ENCODE peak calls at places on chromosomes 7 and 10, in nine cellular contexts. One of them, this sample, is unnamed.

GRCh38 chr10:18743926-18744325 is 84.7 kb downstream of the ARL5B start:
- DNase-seq in astrocyte of the spinal cord: no peak
- DNase-seq in endothelial cell of umbilical vein: no peak
- DNase-seq in activated CD8-positive, alpha-beta T cell treated with anti-CD3 and anti-CD28 coated beads for 36 hours: no peak
- DNase-seq in psoas muscle: no peak
- DNase-seq in NCI-H226: no peak
- DNase-seq in Daoy: no peak
- DNase-seq in EH: no peak
- DNase-seq in NB4: no peak
- DNase-seq in this sample: no peak

GRCh38 chr7:22726345-22726848 is 603 bp upstream of the IL6 start:
- DNase-seq in astrocyte of the spinal cord: peak
- DNase-seq in endothelial cell of umbilical vein: peak
- DNase-seq in activated CD8-positive, alpha-beta T cell treated with anti-CD3 and anti-CD28 coated beads for 36 hours: peak
- DNase-seq in psoas muscle: peak
- DNase-seq in NCI-H226: peak
- DNase-seq in Daoy: peak
- DNase-seq in EH: peak
- DNase-seq in NB4: peak
- DNase-seq in this sample: peak

GRCh38 chr7:19146699-19147098 is 1.5 kb upstream of the FERD3L start:
- DNase-seq in astrocyte of the spinal cord: peak
- DNase-seq in endothelial cell of umbilical vein: peak
- DNase-seq in activated CD8-positive, alpha-beta T cell treated with anti-CD3 and anti-CD28 coated beads for 36 hours: no peak
- DNase-seq in psoas muscle: no peak
- DNase-seq in NCI-H226: peak
- DNase-seq in Daoy: peak
- DNase-seq in EH: peak
- DNase-seq in NB4: peak
- DNase-seq in this sample: no peak

GRCh38 chr10:100803908-100804307 is 58.5 kb downstream of the PAX2 start:
- DNase-seq in astrocyte of the spinal cord: no peak
- DNase-seq in endothelial cell of umbilical vein: no peak
- DNase-seq in activated CD8-positive, alpha-beta T cell treated with anti-CD3 and anti-CD28 coated beads for 36 hours: no peak
- DNase-seq in psoas muscle: no peak
- DNase-seq in NCI-H226: no peak
- DNase-seq in Daoy: no peak
- DNase-seq in EH: no peak
- DNase-seq in NB4: no peak
- DNase-seq in this sample: no peak

GRCh38 chr7:152894295-152895170 is 135.0 kb downstream of the ACTR3B start:
- DNase-seq in astrocyte of the spinal cord: no peak
- DNase-seq in endothelial cell of umbilical vein: no peak
- DNase-seq in activated CD8-positive, alpha-beta T cell treated with anti-CD3 and anti-CD28 coated beads for 36 hours: peak
- DNase-seq in psoas muscle: no peak
- DNase-seq in NCI-H226: no peak
- DNase-seq in Daoy: peak
- DNase-seq in EH: no peak
- DNase-seq in NB4: peak
- DNase-seq in this sample: peak

GRCh38 chr7:150383710-150384397 is 4.7 kb downstream of the ZNF775 start:
- DNase-seq in astrocyte of the spinal cord: no peak
- DNase-seq in endothelial cell of umbilical vein: no peak
- DNase-seq in activated CD8-positive, alpha-beta T cell treated with anti-CD3 and anti-CD28 coated beads for 36 hours: no peak
- DNase-seq in psoas muscle: no peak
- DNase-seq in NCI-H226: no peak
- DNase-seq in Daoy: no peak
- DNase-seq in EH: no peak
- DNase-seq in NB4: peak
- DNase-seq in this sample: no peak

GRCh38 chr7:39321909-39322498 is 244.2 kb upstream of the YAE1 start:
- DNase-seq in astrocyte of the spinal cord: no peak
- DNase-seq in endothelial cell of umbilical vein: no peak
- DNase-seq in activated CD8-positive, alpha-beta T cell treated with anti-CD3 and anti-CD28 coated beads for 36 hours: no peak
- DNase-seq in psoas muscle: no peak
- DNase-seq in NCI-H226: no peak
- DNase-seq in Daoy: no peak
- DNase-seq in EH: no peak
- DNase-seq in NB4: no peak
- DNase-seq in this sample: no peak

GRCh38 chr10:101961591-101962498 is 94.1 kb downstream of the ARMH3 start:
- DNase-seq in astrocyte of the spinal cord: no peak
- DNase-seq in endothelial cell of umbilical vein: no peak
- DNase-seq in activated CD8-positive, alpha-beta T cell treated with anti-CD3 and anti-CD28 coated beads for 36 hours: no peak
- DNase-seq in psoas muscle: peak
- DNase-seq in NCI-H226: peak
- DNase-seq in Daoy: peak
- DNase-seq in EH: peak
- DNase-seq in NB4: no peak
- DNase-seq in this sample: no peak

GRCh38 chr7:102146122-102146521 is 140.5 kb upstream of the SH2B2 start:
- DNase-seq in astrocyte of the spinal cord: no peak
- DNase-seq in endothelial cell of umbilical vein: no peak
- DNase-seq in activated CD8-positive, alpha-beta T cell treated with anti-CD3 and anti-CD28 coated beads for 36 hours: no peak
- DNase-seq in psoas muscle: peak
- DNase-seq in NCI-H226: no peak
- DNase-seq in Daoy: no peak
- DNase-seq in EH: no peak
- DNase-seq in NB4: no peak
- DNase-seq in this sample: no peak

GRCh38 chr7:155721056-155721455 is 76.6 kb downstream of the RBM33 start:
- DNase-seq in astrocyte of the spinal cord: no peak
- DNase-seq in endothelial cell of umbilical vein: no peak
- DNase-seq in activated CD8-positive, alpha-beta T cell treated with anti-CD3 and anti-CD28 coated beads for 36 hours: no peak
- DNase-seq in psoas muscle: no peak
- DNase-seq in NCI-H226: no peak
- DNase-seq in Daoy: no peak
- DNase-seq in EH: no peak
- DNase-seq in NB4: no peak
- DNase-seq in this sample: no peak

GRCh38 chr7:117777335-117778150 is 95.7 kb downstream of the CTTNBP2 start:
- DNase-seq in astrocyte of the spinal cord: peak
- DNase-seq in endothelial cell of umbilical vein: no peak
- DNase-seq in activated CD8-positive, alpha-beta T cell treated with anti-CD3 and anti-CD28 coated beads for 36 hours: no peak
- DNase-seq in psoas muscle: no peak
- DNase-seq in NCI-H226: peak
- DNase-seq in Daoy: no peak
- DNase-seq in EH: no peak
- DNase-seq in NB4: no peak
- DNase-seq in this sample: no peak

GRCh38 chr7:106026101-106026500 is 63.0 kb downstream of the CDHR3 start:
- DNase-seq in astrocyte of the spinal cord: no peak
- DNase-seq in endothelial cell of umbilical vein: no peak
- DNase-seq in activated CD8-positive, alpha-beta T cell treated with anti-CD3 and anti-CD28 coated beads for 36 hours: no peak
- DNase-seq in psoas muscle: no peak
- DNase-seq in NCI-H226: no peak
- DNase-seq in Daoy: no peak
- DNase-seq in EH: no peak
- DNase-seq in NB4: no peak
- DNase-seq in this sample: no peak

GRCh38 chr10:12181065-12181775 is 14.5 kb downstream of the NUDT5 start:
- DNase-seq in astrocyte of the spinal cord: peak
- DNase-seq in endothelial cell of umbilical vein: no peak
- DNase-seq in activated CD8-positive, alpha-beta T cell treated with anti-CD3 and anti-CD28 coated beads for 36 hours: peak
- DNase-seq in psoas muscle: no peak
- DNase-seq in NCI-H226: peak
- DNase-seq in Daoy: peak
- DNase-seq in EH: no peak
- DNase-seq in NB4: peak
- DNase-seq in this sample: no peak

GRCh38 chr7:121334376-121334775 is 5.6 kb downstream of the WNT16 start:
- DNase-seq in astrocyte of the spinal cord: no peak
- DNase-seq in endothelial cell of umbilical vein: no peak
- DNase-seq in activated CD8-positive, alpha-beta T cell treated with anti-CD3 and anti-CD28 coated beads for 36 hours: no peak
- DNase-seq in psoas muscle: no peak
- DNase-seq in NCI-H226: no peak
- DNase-seq in Daoy: no peak
- DNase-seq in EH: no peak
- DNase-seq in NB4: no peak
- DNase-seq in this sample: no peak

GRCh38 chr10:116538461-116538860 is 7.3 kb upstream of the PNLIP start:
- DNase-seq in astrocyte of the spinal cord: peak
- DNase-seq in endothelial cell of umbilical vein: no peak
- DNase-seq in activated CD8-positive, alpha-beta T cell treated with anti-CD3 and anti-CD28 coated beads for 36 hours: no peak
- DNase-seq in psoas muscle: no peak
- DNase-seq in NCI-H226: peak
- DNase-seq in Daoy: peak
- DNase-seq in EH: no peak
- DNase-seq in NB4: no peak
- DNase-seq in this sample: no peak

GRCh38 chr7:137920637-137921473 is 74.1 kb upstream of the DGKI start:
- DNase-seq in astrocyte of the spinal cord: no peak
- DNase-seq in endothelial cell of umbilical vein: peak
- DNase-seq in activated CD8-positive, alpha-beta T cell treated with anti-CD3 and anti-CD28 coated beads for 36 hours: no peak
- DNase-seq in psoas muscle: no peak
- DNase-seq in NCI-H226: no peak
- DNase-seq in Daoy: no peak
- DNase-seq in EH: peak
- DNase-seq in NB4: no peak
- DNase-seq in this sample: no peak

GRCh38 chr10:130127612-130128607 is 8.3 kb upstream of the GLRX3 start:
- DNase-seq in astrocyte of the spinal cord: peak
- DNase-seq in endothelial cell of umbilical vein: peak
- DNase-seq in activated CD8-positive, alpha-beta T cell treated with anti-CD3 and anti-CD28 coated beads for 36 hours: peak
- DNase-seq in psoas muscle: no peak
- DNase-seq in NCI-H226: peak
- DNase-seq in Daoy: peak
- DNase-seq in EH: peak
- DNase-seq in NB4: peak
- DNase-seq in this sample: peak

GRCh38 chr7:45143616-45144015 is 14.0 kb upstream of the RAMP3 start:
- DNase-seq in astrocyte of the spinal cord: no peak
- DNase-seq in endothelial cell of umbilical vein: no peak
- DNase-seq in activated CD8-positive, alpha-beta T cell treated with anti-CD3 and anti-CD28 coated beads for 36 hours: no peak
- DNase-seq in psoas muscle: no peak
- DNase-seq in NCI-H226: peak
- DNase-seq in Daoy: peak
- DNase-seq in EH: peak
- DNase-seq in NB4: no peak
- DNase-seq in this sample: no peak

GRCh38 chr10:9824546-9825164 is 1193.0 kb upstream of the CELF2 start:
- DNase-seq in astrocyte of the spinal cord: no peak
- DNase-seq in endothelial cell of umbilical vein: no peak
- DNase-seq in activated CD8-positive, alpha-beta T cell treated with anti-CD3 and anti-CD28 coated beads for 36 hours: no peak
- DNase-seq in psoas muscle: no peak
- DNase-seq in NCI-H226: no peak
- DNase-seq in Daoy: no peak
- DNase-seq in EH: no peak
- DNase-seq in NB4: peak
- DNase-seq in this sample: no peak

GRCh38 chr10:132477398-132478340 is 59.9 kb upstream of the INPP5A start:
- DNase-seq in astrocyte of the spinal cord: no peak
- DNase-seq in endothelial cell of umbilical vein: no peak
- DNase-seq in activated CD8-positive, alpha-beta T cell treated with anti-CD3 and anti-CD28 coated beads for 36 hours: no peak
- DNase-seq in psoas muscle: peak
- DNase-seq in NCI-H226: no peak
- DNase-seq in Daoy: no peak
- DNase-seq in EH: no peak
- DNase-seq in NB4: no peak
- DNase-seq in this sample: no peak

GRCh38 chr10:71068811-71069411 is 143.5 kb upstream of the UNC5B start:
- DNase-seq in astrocyte of the spinal cord: peak
- DNase-seq in endothelial cell of umbilical vein: peak
- DNase-seq in activated CD8-positive, alpha-beta T cell treated with anti-CD3 and anti-CD28 coated beads for 36 hours: no peak
- DNase-seq in psoas muscle: peak
- DNase-seq in NCI-H226: peak
- DNase-seq in Daoy: peak
- DNase-seq in EH: peak
- DNase-seq in NB4: no peak
- DNase-seq in this sample: no peak

GRCh38 chr7:156004265-156005201 is 192.3 kb upstream of the SHH start:
- DNase-seq in astrocyte of the spinal cord: no peak
- DNase-seq in endothelial cell of umbilical vein: no peak
- DNase-seq in activated CD8-positive, alpha-beta T cell treated with anti-CD3 and anti-CD28 coated beads for 36 hours: no peak
- DNase-seq in psoas muscle: no peak
- DNase-seq in NCI-H226: no peak
- DNase-seq in Daoy: no peak
- DNase-seq in EH: no peak
- DNase-seq in NB4: no peak
- DNase-seq in this sample: no peak

GRCh38 chr10:88999629-89000028 is 9.0 kb downstream of the FAS start:
- DNase-seq in astrocyte of the spinal cord: no peak
- DNase-seq in endothelial cell of umbilical vein: no peak
- DNase-seq in activated CD8-positive, alpha-beta T cell treated with anti-CD3 and anti-CD28 coated beads for 36 hours: no peak
- DNase-seq in psoas muscle: no peak
- DNase-seq in NCI-H226: peak
- DNase-seq in Daoy: no peak
- DNase-seq in EH: peak
- DNase-seq in NB4: no peak
- DNase-seq in this sample: no peak

GRCh38 chr7:155380986-155381851 is 76.7 kb upstream of the EN2 start:
- DNase-seq in astrocyte of the spinal cord: no peak
- DNase-seq in endothelial cell of umbilical vein: no peak
- DNase-seq in activated CD8-positive, alpha-beta T cell treated with anti-CD3 and anti-CD28 coated beads for 36 hours: no peak
- DNase-seq in psoas muscle: no peak
- DNase-seq in NCI-H226: no peak
- DNase-seq in Daoy: no peak
- DNase-seq in EH: no peak
- DNase-seq in NB4: no peak
- DNase-seq in this sample: no peak

This sample was measured in GM12891.